ENCODE peak calls at places on chromosomes 12 and 14, in five cellular contexts. S is GM12878, X is IMR-90, Q is K562, J is SK-N-SH. O is an unnamed sample.

GRCh38 chr12:100716949-100717732 is 77.4 kb upstream of the ANO4 start:
- DNase-seq in S (no peak), X (no peak), Q (no peak), J (peak), O (no peak)

GRCh38 chr12:58803893-58804292 is 116.4 kb downstream of the LRIG3 start:
- DNase-seq in S (no peak), X (peak), Q (no peak), J (no peak), O (no peak)

GRCh38 chr12:120474092-120474960 is 4.8 kb upstream of the SRSF9 start:
- DNase-seq in S (no peak), X (peak), Q (peak), J (peak), O (peak)

GRCh38 chr14:43754838-43755237 is 752.2 kb downstream of the FSCB start:
- DNase-seq in S (no peak), X (no peak), Q (no peak), J (no peak), O (no peak)

GRCh38 chr12:131827961-131828534 is at the start of gene MMP17:
- DNase-seq in S (no peak), X (peak), Q (peak), J (peak), O (peak)

GRCh38 chr14:73457050-73457934 is 1.1 kb downstream of the NUMB start:
- DNase-seq in S (no peak), X (peak), Q (peak), J (peak), O (peak)

GRCh38 chr12:115191342-115191741 is 507.4 kb upstream of the TBX3 start:
- DNase-seq in S (no peak), X (no peak), Q (no peak), J (no peak), O (no peak)

GRCh38 chr14:75334191-75335051 is 55.8 kb downstream of the FOS start:
- DNase-seq in S (peak), X (peak), Q (no peak), J (no peak), O (no peak)

GRCh38 chr12:79886917-79887519 is 47.9 kb downstream of the PPP1R12A start:
- DNase-seq in S (peak), X (peak), Q (peak), J (peak), O (peak)

GRCh38 chr14:30240002-30240401 is 312.4 kb upstream of the PRKD1 start:
- DNase-seq in S (no peak), X (no peak), Q (no peak), J (no peak), O (no peak)

GRCh38 chr14:75084513-75084912 is 15.1 kb downstream of the ZC2HC1C start:
- DNase-seq in S (no peak), X (no peak), Q (no peak), J (no peak), O (no peak)

GRCh38 chr14:93132472-93133065 is 16.8 kb upstream of the ITPK1 start:
- DNase-seq in S (no peak), X (peak), Q (peak), J (peak), O (peak)

GRCh38 chr12:124177951-124178316 is 117.0 kb upstream of the RFLNA start:
- DNase-seq in S (no peak), X (no peak), Q (no peak), J (no peak), O (no peak)

GRCh38 chr14:75262641-75263040 is 16.0 kb upstream of the FOS start:
- DNase-seq in S (no peak), X (no peak), Q (no peak), J (no peak), O (no peak)

GRCh38 chr12:120514002-120514401 is 15.0 kb downstream of the COQ5 start:
- DNase-seq in S (no peak), X (no peak), Q (no peak), J (no peak), O (no peak)

GRCh38 chr12:119802472-119802871 is 74.6 kb downstream of the CIT start:
- DNase-seq in S (no peak), X (peak), Q (no peak), J (no peak), O (no peak)

GRCh38 chr14:71362920-71363584 is 455.8 kb downstream of the PCNX1 start:
- DNase-seq in S (peak), X (peak), Q (no peak), J (no peak), O (no peak)

GRCh38 chr14:40216976-40217375 is 784.7 kb upstream of the FBXO33 start:
- DNase-seq in S (no peak), X (no peak), Q (no peak), J (no peak), O (no peak)

DNA sequence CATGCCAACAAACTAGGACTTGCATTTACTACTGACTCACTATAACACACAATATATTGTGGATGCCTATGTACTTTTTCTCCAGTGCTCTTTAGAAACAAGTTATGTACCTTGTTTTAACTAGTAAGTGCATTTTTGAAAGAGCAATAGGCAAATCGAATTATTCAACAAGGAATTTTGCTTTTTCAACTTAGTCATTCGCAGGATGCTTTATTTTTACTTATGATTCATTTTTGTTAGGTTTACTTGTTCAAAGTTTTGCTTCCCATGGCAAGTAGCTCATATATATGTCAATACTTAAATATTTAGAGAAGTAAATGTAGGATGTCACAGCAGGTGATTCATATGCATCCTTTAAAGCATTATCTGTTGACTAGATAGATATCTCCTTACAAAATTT is 149.8 kb downstream of the PELI2 start:
- DNase-seq in S (no peak), X (peak), Q (no peak), J (no peak), O (no peak)
- TF ChIP-seq SMC3 in S (no peak), X (no peak), Q (no peak), J (no peak), O (no peak)

GRCh38 chr14:28635387-28635786 is 131.2 kb upstream of the FOXG1 start:
- DNase-seq in S (no peak), X (peak), Q (peak), J (no peak), O (peak)
- TF ChIP-seq SMC3 in S (peak), X (no peak), Q (no peak), J (no peak), O (peak)

DNA sequence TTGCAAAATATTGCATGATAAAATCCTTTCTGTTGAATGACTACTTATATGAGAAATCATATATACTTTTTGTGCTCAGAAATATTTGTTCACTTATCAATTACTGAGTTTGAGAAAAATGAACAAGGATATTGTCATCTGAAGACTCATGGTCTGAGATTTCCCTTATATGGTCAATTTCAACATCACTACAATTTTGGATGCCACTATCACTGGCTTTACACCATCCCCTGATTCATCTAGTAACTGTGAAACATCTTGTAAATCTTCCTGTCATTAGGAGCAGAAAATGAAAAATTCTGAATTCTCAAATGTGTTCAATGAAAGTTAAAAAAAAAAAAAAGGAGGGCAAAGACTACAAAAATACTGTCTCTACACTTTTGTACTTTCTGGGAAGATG is 21.8 kb upstream of the GXYLT1 start:
- DNase-seq in S (no peak), X (peak), Q (no peak), J (no peak), O (no peak)
- TF ChIP-seq SMC3 in S (no peak), X (no peak), Q (no peak), J (no peak), O (no peak)

GRCh38 chr14:53180272-53181221 is 27.4 kb upstream of the DDHD1 start:
- DNase-seq in S (peak), X (peak), Q (peak), J (no peak), O (peak)
- TF ChIP-seq SMC3 in S (peak), X (no peak), Q (no peak), J (no peak), O (no peak)

GRCh38 chr12:52251367-52252055 is 18.5 kb downstream of the KRT7 start:
- DNase-seq in S (no peak), X (no peak), Q (no peak), J (no peak), O (peak)
- TF ChIP-seq SMC3 in S (no peak), X (no peak), Q (no peak), J (no peak), O (no peak)

DNA sequence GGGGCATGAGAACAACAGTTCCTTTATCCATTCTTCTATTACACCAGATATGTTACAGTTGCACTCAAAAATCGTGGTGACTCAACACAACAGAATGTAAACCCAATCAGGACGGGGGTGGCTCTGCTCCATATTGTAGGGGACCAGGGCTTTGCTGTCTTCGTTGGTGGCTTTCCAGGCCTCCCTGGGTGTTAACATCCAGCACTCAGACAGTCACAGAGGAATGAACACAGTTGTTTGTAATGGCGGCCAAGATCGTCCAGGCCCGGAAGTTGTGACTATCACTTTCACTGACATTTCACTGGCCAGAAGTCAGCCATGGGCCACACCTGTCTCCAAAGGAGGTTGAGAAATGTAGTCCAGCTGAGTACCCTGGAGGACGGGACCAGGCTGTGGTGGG is 204.1 kb downstream of the CACNA1C start:
- DNase-seq in S (no peak), X (peak), Q (no peak), J (no peak), O (no peak)
- TF ChIP-seq SMC3 in S (no peak), X (no peak), Q (no peak), J (no peak), O (no peak)

GRCh38 chr14:100056431-100056830 is 8.8 kb upstream of the EVL start:
- DNase-seq in S (no peak), X (no peak), Q (no peak), J (no peak), O (no peak)
- TF ChIP-seq SMC3 in S (no peak), X (no peak), Q (no peak), J (no peak), O (no peak)

GRCh38 chr14:23571701-23572523 is 4.3 kb upstream of the AP1G2 start:
- DNase-seq in S (no peak), X (no peak), Q (no peak), J (no peak), O (no peak)
- TF ChIP-seq SMC3 in S (no peak), X (no peak), Q (no peak), J (no peak), O (no peak)